ENCODE peak calls at places on chromosomes 5 and 9, in seven cellular contexts. R is heart left ventricle; L is natural killer cell; Z is upper lobe of right lung; I is dorsolateral prefrontal cortex; P is CD4-positive, alpha-beta T cell; A is AG09309. U is an unnamed sample.

GRCh38 chr5:180047667-180048066 is 23.9 kb downstream of the RNF130 start:
- DNase-seq in R (peak; percentile 72), L (no peak), Z (peak; percentile 77), I (no peak), P (no peak), A (no peak), U (no peak)

GRCh38 chr5:85069659-85070640 is 685.3 kb upstream of the EDIL3 start:
- DNase-seq in R (no peak), L (no peak), Z (peak; percentile 47), I (no peak), P (no peak), A (no peak), U (no peak)

GRCh38 chr5:95718203-95718602 is 12.9 kb upstream of the RHOBTB3 start:
- DNase-seq in R (no peak), L (no peak), Z (no peak), I (no peak), P (no peak), A (no peak), U (no peak)

GRCh38 chr9:135476981-135477380 is 2.6 kb upstream of the PPP1R26 start:
- DNase-seq in R (no peak), L (no peak), Z (no peak), I (no peak), P (no peak), A (peak; percentile 40), U (no peak)

GRCh38 chr5:68074048-68074632 is 141.4 kb upstream of the PIK3R1 start:
- DNase-seq in R (no peak), L (no peak), Z (no peak), I (no peak), P (no peak), A (no peak), U (no peak)

GRCh38 chr9:26341545-26341944 is 551.1 kb downstream of the CAAP1 start:
- DNase-seq in R (no peak), L (no peak), Z (no peak), I (no peak), P (no peak), A (no peak), U (no peak)

GRCh38 chr9:91276513-91276912 is 85.2 kb downstream of the AUH start:
- DNase-seq in R (no peak), L (no peak), Z (no peak), I (no peak), P (no peak), A (no peak), U (no peak)

GRCh38 chr9:96305171-96305570 is 3.2 kb upstream of the HSD17B3 start:
- DNase-seq in R (no peak), L (no peak), Z (no peak), I (no peak), P (no peak), A (no peak), U (no peak)

GRCh38 chr5:73890569-73890968 is 264.6 kb downstream of the ARHGEF28 start:
- DNase-seq in R (no peak), L (no peak), Z (no peak), I (no peak), P (no peak), A (no peak), U (no peak)

GRCh38 chr5:126358525-126358924 is 64.7 kb upstream of the GRAMD2B start:
- DNase-seq in R (no peak), L (no peak), Z (no peak), I (no peak), P (no peak), A (no peak), U (no peak)

GRCh38 chr9:36142510-36143161 is 6.1 kb downstream of the GLIPR2 start:
- DNase-seq in R (no peak), L (no peak), Z (no peak), I (no peak), P (no peak), A (no peak), U (no peak)

GRCh38 chr9:36140086-36141084 is 3.9 kb downstream of the GLIPR2 start:
- DNase-seq in R (no peak), L (no peak), Z (no peak), I (no peak), P (no peak), A (no peak), U (no peak)

GRCh38 chr9:36141761-36142160 is 5.2 kb downstream of the GLIPR2 start:
- DNase-seq in R (no peak), L (no peak), Z (no peak), I (no peak), P (no peak), A (no peak), U (no peak)

GRCh38 chr9:36143242-36143641 is 6.7 kb downstream of the GLIPR2 start:
- DNase-seq in R (no peak), L (no peak), Z (no peak), I (no peak), P (no peak), A (no peak), U (no peak)

GRCh38 chr9:36141288-36141687 is 4.8 kb downstream of the GLIPR2 start:
- DNase-seq in R (no peak), L (no peak), Z (no peak), I (no peak), P (no peak), A (no peak), U (no peak)
- TF ChIP-seq CTCF in R (peak; percentile 22), L (no peak), Z (peak; percentile 24), I (peak; percentile 33), P (no peak), A (peak; percentile 66), U (peak; percentile 12)

GRCh38 chr5:139799359-139799758 is 3.8 kb downstream of the PSD2 start:
- DNase-seq in R (no peak), L (no peak), Z (peak; percentile 75), I (no peak), P (no peak), A (no peak), U (no peak)

GRCh38 chr5:139796061-139796806 is 626 bp downstream of the PSD2 start:
- DNase-seq in R (no peak), L (no peak), Z (no peak), I (peak; percentile 46), P (no peak), A (no peak), U (no peak)

GRCh38 chr5:139798883-139799282 is 3.3 kb downstream of the PSD2 start:
- DNase-seq in R (no peak), L (no peak), Z (no peak), I (no peak), P (no peak), A (no peak), U (no peak)

GRCh38 chr5:139797335-139797734 is 1.7 kb downstream of the PSD2 start:
- DNase-seq in R (no peak), L (no peak), Z (no peak), I (no peak), P (no peak), A (no peak), U (no peak)

GRCh38 chr5:139797856-139798510 is 2.4 kb downstream of the PSD2 start:
- DNase-seq in R (no peak), L (no peak), Z (no peak), I (no peak), P (no peak), A (no peak), U (no peak)
- TF ChIP-seq CTCF in R (no peak), L (no peak), Z (no peak), I (no peak), P (no peak), A (no peak), U (no peak)

GRCh38 chr5:32454821-32455220 is 10.3 kb upstream of the ZFR start:
- DNase-seq in R (no peak), L (no peak), Z (no peak), I (no peak), P (no peak), A (no peak), U (no peak)

GRCh38 chr5:32446660-32447059 is 2.1 kb upstream of the ZFR start:
- DNase-seq in R (no peak), L (no peak), Z (no peak), I (no peak), P (no peak), A (no peak), U (no peak)

GRCh38 chr5:32449216-32449721 is 4.7 kb upstream of the ZFR start:
- DNase-seq in R (no peak), L (no peak), Z (no peak), I (no peak), P (no peak), A (no peak), U (no peak)

GRCh38 chr5:32453916-32454315 is 9.4 kb upstream of the ZFR start:
- DNase-seq in R (no peak), L (no peak), Z (no peak), I (no peak), P (no peak), A (no peak), U (no peak)

DNA sequence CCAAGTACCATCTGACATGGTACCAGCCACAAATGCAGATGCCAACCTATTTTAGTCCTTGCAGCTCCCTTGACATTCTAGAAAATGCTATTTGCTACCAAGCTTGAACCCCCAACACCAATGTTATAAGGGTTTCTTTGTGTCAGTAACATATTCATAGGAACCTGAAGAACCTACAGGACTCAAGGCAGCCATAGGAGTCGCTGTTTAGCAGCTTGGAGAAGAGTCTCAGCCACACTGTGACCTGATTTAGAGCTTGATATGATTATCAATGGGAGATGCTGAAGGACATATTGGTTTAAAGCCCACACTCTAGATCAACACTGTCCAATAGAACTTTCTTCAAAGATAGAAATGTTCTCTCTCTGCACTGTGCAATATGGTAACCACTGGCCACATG is 6.4 kb upstream of the ZFR start:
- DNase-seq in R (no peak), L (no peak), Z (no peak), I (no peak), P (no peak), A (no peak), U (no peak)
- TF ChIP-seq CTCF in R (no peak), L (peak; percentile 3), Z (no peak), I (no peak), P (no peak), A (peak; percentile 12), U (no peak)

GRCh38 chr5:138725153-138725884 is 27.9 kb upstream of the CTNNA1 start:
- DNase-seq in R (peak; percentile 54), L (no peak), Z (no peak), I (peak; percentile 66), P (no peak), A (peak; percentile 39), U (peak; percentile 10)
- TF ChIP-seq CTCF in R (peak; percentile 39), L (no peak), Z (peak; percentile 31), I (peak; percentile 19), P (no peak), A (peak; percentile 62), U (peak; percentile 47)

GRCh38 chr9:127977877-127978647 is 2.7 kb downstream of the EEIG1 start:
- DNase-seq in R (peak; percentile 81), L (no peak), Z (peak; percentile 85), I (peak; percentile 36), P (no peak), A (peak; percentile 66), U (no peak)
- TF ChIP-seq CTCF in R (peak; percentile 38), L (no peak), Z (peak; percentile 12), I (no peak), P (no peak), A (peak; percentile 28), U (no peak)

U was measured in progenitor cell of endocrine pancreas.